ENCODE peak calls at places on chromosomes 1 and 21, in nine cellular contexts. I is stomach, H is K562, L is transverse colon, O is SK-N-SH, Y is sigmoid colon, A is suprapubic skin, M is esophagus muscularis mucosa, U is HepG2. X is an unnamed sample.

GRCh38 chr1:167849656-167850055 is 64.3 kb downstream of the ADCY10 start:
- DNase-seq in O (no peak), A (no peak), I (no peak), M (no peak), Y (no peak), H (no peak), L (no peak), U (no peak), X (no peak)

GRCh38 chr1:119712342-119713038 is 756 bp downstream of the PHGDH start:
- DNase-seq in M (peak; percentile 92), A (peak; percentile 88), U (peak; percentile 77), I (peak; percentile 64), H (peak; percentile 43), O (peak; percentile 90), Y (peak; percentile 94), L (peak; percentile 65), X (peak; percentile 71)

GRCh38 chr1:55107989-55108388 is 68.6 kb downstream of the PCSK9 start:
- DNase-seq in U (no peak), H (no peak), L (no peak), Y (no peak), O (no peak), M (no peak), I (no peak), A (no peak), X (no peak)

GRCh38 chr1:207261971-207262370 is 59.5 kb upstream of the CD55 start:
- DNase-seq in L (no peak), I (no peak), O (no peak), A (no peak), M (no peak), Y (no peak), H (no peak), U (no peak), X (no peak)

GRCh38 chr1:182968151-182968741 is 15.3 kb upstream of the SHCBP1L start:
- DNase-seq in H (no peak), I (no peak), A (no peak), M (no peak), Y (no peak), U (peak; percentile 16), L (no peak), O (no peak), X (no peak)

GRCh38 chr1:154155282-154155681 is 409 bp upstream of the NUP210L start:
- DNase-seq in I (no peak), H (no peak), L (no peak), A (no peak), M (no peak), Y (peak; percentile 70), U (no peak), O (no peak), X (peak; percentile 65)

GRCh38 chr1:23097316-23097715 is 71.3 kb downstream of the LUZP1 start:
- DNase-seq in A (no peak), Y (no peak), L (no peak), U (no peak), I (no peak), M (no peak), H (no peak), O (no peak), X (no peak)

GRCh38 chr1:246703581-246703980 is 20.6 kb upstream of the SCCPDH start:
- DNase-seq in Y (no peak), L (peak; percentile 69), A (no peak), O (no peak), I (peak; percentile 46), M (no peak), U (no peak), H (no peak), X (no peak)

GRCh38 chr21:42537106-42537742 is 23.6 kb downstream of the SLC37A1 start:
- DNase-seq in Y (peak; percentile 14), O (no peak), L (no peak), I (no peak), A (no peak), U (no peak), H (no peak), M (no peak), X (peak; percentile 16)

GRCh38 chr1:231683439-231684165 is 57.0 kb downstream of the DISC1 start:
- DNase-seq in L (no peak), Y (no peak), U (no peak), M (no peak), I (no peak), O (no peak), A (no peak), H (no peak), X (no peak)

GRCh38 chr21:18350216-18350615 is 53.4 kb downstream of the TMPRSS15 start:
- DNase-seq in O (no peak), I (no peak), A (no peak), H (no peak), L (no peak), Y (no peak), M (no peak), U (no peak), X (no peak)

GRCh38 chr1:154808261-154808908 is 61.7 kb downstream of the KCNN3 start:
- DNase-seq in A (no peak), H (no peak), Y (no peak), U (no peak), I (no peak), L (no peak), O (peak; percentile 61), M (no peak), X (no peak)

GRCh38 chr1:233485809-233486398 is 128.0 kb upstream of the KCNK1 start:
- DNase-seq in U (no peak), L (no peak), H (no peak), O (no peak), A (no peak), Y (no peak), M (peak; percentile 7), I (no peak), X (no peak)

GRCh38 chr1:12336436-12336835 is 106.6 kb downstream of the VPS13D start:
- DNase-seq in H (no peak), L (no peak), U (no peak), Y (no peak), O (no peak), I (no peak), A (no peak), M (no peak), X (no peak)

GRCh38 chr1:173496757-173497323 is 19.7 kb downstream of the PRDX6 start:
- DNase-seq in O (no peak), M (no peak), Y (no peak), U (no peak), I (no peak), L (peak; percentile 27), A (no peak), H (no peak), X (no peak)

GRCh38 chr1:30692201-30692947 is 31.0 kb downstream of the MATN1 start:
- DNase-seq in U (no peak), H (no peak), A (no peak), I (no peak), Y (peak; percentile 61), M (no peak), O (no peak), L (no peak), X (no peak)

GRCh38 chr1:924619-925323 is 1.0 kb downstream of the SAMD11 start:
- DNase-seq in O (peak; percentile 74), Y (no peak), I (peak; percentile 59), U (no peak), L (peak; percentile 36), M (no peak), A (no peak), H (peak; percentile 75), X (peak; percentile 91)

GRCh38 chr1:66752671-66753371 is 562 bp downstream of the DYNLT5 start:
- DNase-seq in H (no peak), Y (no peak), U (no peak), O (no peak), A (no peak), L (no peak), I (no peak), M (no peak), X (no peak)

GRCh38 chr1:227891223-227891954 is 56.3 kb downstream of the WNT9A start:
- DNase-seq in H (no peak), I (peak; percentile 20), U (no peak), Y (peak; percentile 57), O (peak; percentile 27), L (peak; percentile 3), M (peak; percentile 81), A (peak; percentile 48), X (peak; percentile 67)
- H3K27ac ChIP-seq in H (no peak overlapping the region), I (no peak overlapping the region), U (no peak overlapping the region), Y (no peak overlapping the region), O (no peak overlapping the region), L (no peak overlapping the region), M (no peak overlapping the region), A (no peak overlapping the region), X (no peak overlapping the region)

GRCh38 chr1:212367474-212368072 is 47.1 kb downstream of the PACC1 start:
- DNase-seq in Y (no peak), U (no peak), O (no peak), L (no peak), A (no peak), H (no peak), I (no peak), M (no peak), X (no peak)
- TF ChIP-seq EP300 in Y (no peak), U (no peak), O (no peak), L (no peak), A (no peak), H (no peak), I (no peak), M (no peak), X (no peak)

GRCh38 chr1:223708651-223709268 is 3.6 kb upstream of the CAPN2 start:
- DNase-seq in O (no peak), A (peak; percentile 7), Y (no peak), M (no peak), H (no peak), U (no peak), L (no peak), I (no peak), X (no peak)

GRCh38 chr1:223706077-223706988 is 6.0 kb upstream of the CAPN2 start:
- DNase-seq in A (no peak), U (peak; percentile 44), Y (no peak), O (no peak), M (no peak), L (peak; percentile 42), H (no peak), I (peak; percentile 56), X (no peak)

GRCh38 chr1:223709598-223709997 is 2.7 kb upstream of the CAPN2 start:
- DNase-seq in I (no peak), M (no peak), H (no peak), Y (no peak), O (no peak), L (no peak), A (no peak), U (no peak), X (no peak)

GRCh38 chr1:223708001-223708359 is 4.4 kb upstream of the CAPN2 start:
- DNase-seq in U (peak; percentile 91), M (no peak), O (no peak), Y (no peak), A (no peak), H (no peak), I (peak; percentile 77), L (peak; percentile 44), X (peak; percentile 75)

GRCh38 chr1:223707270-223708000 is 4.9 kb upstream of the CAPN2 start:
- DNase-seq in Y (peak; percentile 93), M (no peak), U (peak; percentile 76), I (peak; percentile 72), A (peak; percentile 84), O (no peak), H (peak; percentile 78), L (peak; percentile 77), X (peak; percentile 86)
- TF ChIP-seq POLR2AphosphoS5 in Y (peak; percentile 23), M (peak; percentile 70), U (no peak), I (peak; percentile 9), A (no peak), O (peak; percentile 73), H (no peak), L (peak; percentile 59), X (peak; percentile 62)

DNA sequence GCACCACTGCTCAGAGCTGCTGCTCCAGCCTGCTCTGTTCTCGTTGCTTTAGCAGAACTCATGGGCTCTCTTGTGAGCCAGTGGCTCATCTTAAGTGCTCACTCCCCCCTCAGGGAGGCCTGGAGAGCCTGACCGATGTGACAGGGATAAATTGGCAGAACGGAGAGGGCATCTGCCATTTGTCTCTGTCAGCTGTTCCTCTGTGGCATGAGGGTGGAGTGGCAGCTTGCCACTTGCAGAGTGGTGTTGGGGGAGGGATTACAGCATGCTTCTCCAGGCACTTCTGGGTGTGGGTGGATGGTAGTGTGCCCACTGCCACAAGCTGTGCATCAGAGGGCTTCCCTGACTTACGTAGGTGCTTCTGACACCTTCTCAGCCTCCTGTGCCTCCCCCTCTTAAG is 229.5 kb downstream of the PAPPA2 start:
- DNase-seq in U (no peak), A (no peak), H (no peak), I (no peak), L (peak; percentile 16), Y (peak; percentile 86), M (no peak), O (peak; percentile 55), X (no peak)
- H3K27ac ChIP-seq in U (no peak overlapping the region), A (no peak overlapping the region), H (no peak overlapping the region), I (no peak overlapping the region), L (peak overlapping the region; percentile 55), Y (peak overlapping the region; percentile 73), M (no peak overlapping the region), O (no peak overlapping the region), X (no peak overlapping the region)